ENCODE peak calls at places on chromosomes 3 and 15, in eight cellular contexts. C is thyroid gland, Y is tibial nerve, K is GM12892, H is IMR-90, J is heart left ventricle, G is A549, T is ovary. E is an unnamed sample.

GRCh38 chr3:186361612-186362408 is at the start of gene DGKG:
- DNase-seq in C (peak), Y (no peak), K (peak), H (no peak), J (peak), G (peak), T (no peak), E (peak)

GRCh38 chr3:73364517-73364916 is 260.2 kb downstream of the PDZRN3 start:
- DNase-seq in C (no peak), Y (no peak), K (no peak), H (no peak), J (no peak), G (no peak), T (no peak), E (no peak)

GRCh38 chr3:55162031-55162784 is 234.3 kb upstream of the LRTM1 start:
- DNase-seq in C (no peak), Y (no peak), K (no peak), H (peak), J (no peak), G (no peak), T (no peak), E (peak)

GRCh38 chr3:66378256-66378655 is 122.6 kb downstream of the LRIG1 start:
- DNase-seq in C (no peak), Y (no peak), K (no peak), H (peak), J (no peak), G (peak), T (no peak), E (no peak)

GRCh38 chr3:14439501-14440167 is 37.2 kb downstream of the SLC6A6 start:
- DNase-seq in C (peak), Y (peak), K (no peak), H (peak), J (peak), G (no peak), T (peak), E (peak)

GRCh38 chr3:122555275-122556071 is 8.6 kb downstream of the PARP9 start:
- DNase-seq in C (no peak), Y (no peak), K (no peak), H (peak), J (no peak), G (no peak), T (no peak), E (peak)

GRCh38 chr15:92597548-92597947 is 58.0 kb downstream of the FAM174B start:
- DNase-seq in C (no peak), Y (no peak), K (no peak), H (no peak), J (no peak), G (no peak), T (no peak), E (no peak)

GRCh38 chr3:156465222-156465621 is 89.7 kb downstream of the SSR3 start:
- DNase-seq in C (no peak), Y (no peak), K (no peak), H (no peak), J (no peak), G (no peak), T (no peak), E (no peak)

GRCh38 chr3:22450785-22451400 is 699.9 kb upstream of the ZNF385D start:
- DNase-seq in C (no peak), Y (peak), K (no peak), H (no peak), J (no peak), G (no peak), T (no peak), E (no peak)

GRCh38 chr3:134002326-134002725 is 27.4 kb downstream of the SLCO2A1 start:
- DNase-seq in C (no peak), Y (no peak), K (no peak), H (peak), J (no peak), G (no peak), T (no peak), E (no peak)

GRCh38 chr3:143167956-143168355 is 48.4 kb downstream of the CHST2 start:
- DNase-seq in C (no peak), Y (no peak), K (no peak), H (peak), J (no peak), G (no peak), T (no peak), E (no peak)

GRCh38 chr15:57953874-57954273 is 111.6 kb downstream of the ALDH1A2 start:
- DNase-seq in C (no peak), Y (no peak), K (no peak), H (no peak), J (no peak), G (no peak), T (no peak), E (no peak)

GRCh38 chr15:35595656-35596055 is 49.7 kb upstream of the DPH6 start:
- DNase-seq in C (no peak), Y (no peak), K (no peak), H (no peak), J (no peak), G (no peak), T (no peak), E (no peak)

GRCh38 chr3:133525435-133525834 is 48.1 kb upstream of the CDV3 start:
- DNase-seq in C (no peak), Y (no peak), K (no peak), H (peak), J (no peak), G (no peak), T (no peak), E (no peak)

GRCh38 chr3:123290962-123291361 is 89.2 kb downstream of the SEC22A start:
- DNase-seq in C (no peak), Y (no peak), K (no peak), H (no peak), J (no peak), G (no peak), T (no peak), E (no peak)

GRCh38 chr3:27279153-27279552 is 90.0 kb downstream of the NEK10 start:
- DNase-seq in C (no peak), Y (no peak), K (no peak), H (no peak), J (no peak), G (no peak), T (no peak), E (no peak)

GRCh38 chr3:194247350-194247740 is 103.8 kb downstream of the CPN2 start:
- DNase-seq in C (no peak), Y (no peak), K (no peak), H (no peak), J (no peak), G (no peak), T (no peak), E (no peak)

GRCh38 chr15:94174399-94174802 is 57.0 kb upstream of the MCTP2 start:
- DNase-seq in C (no peak), Y (no peak), K (no peak), H (peak), J (no peak), G (no peak), T (no peak), E (no peak)

GRCh38 chr3:141231923-141232861 is 567 bp downstream of the PXYLP1 start:
- DNase-seq in C (peak), Y (no peak), K (peak), H (no peak), J (peak), G (peak), T (peak), E (peak)

GRCh38 chr3:140406655-140407054 is 271.2 kb upstream of the TRIM42 start:
- DNase-seq in C (no peak), Y (no peak), K (no peak), H (no peak), J (no peak), G (no peak), T (no peak), E (no peak)

GRCh38 chr3:65126527-65127440 is 439.0 kb upstream of the ADAMTS9 start:
- DNase-seq in C (no peak), Y (no peak), K (no peak), H (peak), J (no peak), G (no peak), T (no peak), E (no peak)

GRCh38 chr3:170418422-170419300 is at the start of gene CLDN11:
- DNase-seq in C (peak), Y (no peak), K (no peak), H (peak), J (peak), G (no peak), T (peak), E (no peak)

GRCh38 chr15:100229181-100230163 is 112.3 kb downstream of the ADAMTS17 start:
- DNase-seq in C (no peak), Y (no peak), K (no peak), H (no peak), J (no peak), G (no peak), T (no peak), E (no peak)

GRCh38 chr15:87689716-87690115 is 566.8 kb downstream of the NTRK3 start:
- DNase-seq in C (no peak), Y (no peak), K (no peak), H (no peak), J (no peak), G (no peak), T (no peak), E (no peak)

GRCh38 chr3:169379496-169380121 is 283.9 kb downstream of the MECOM start:
- DNase-seq in C (no peak), Y (no peak), K (no peak), H (no peak), J (no peak), G (no peak), T (no peak), E (no peak)

GRCh38 chr15:40921949-40922607 is 7.1 kb upstream of the DLL4 start:
- DNase-seq in C (no peak), Y (no peak), K (no peak), H (no peak), J (no peak), G (no peak), T (no peak), E (no peak)

GRCh38 chr15:62549345-62549970 is 384.4 kb upstream of the C2CD4B start:
- DNase-seq in C (peak), Y (no peak), K (no peak), H (peak), J (no peak), G (peak), T (no peak), E (peak)

GRCh38 chr3:30505866-30506517 is 100.4 kb upstream of the TGFBR2 start:
- DNase-seq in C (no peak), Y (no peak), K (no peak), H (peak), J (no peak), G (no peak), T (no peak), E (no peak)

GRCh38 chr3:168088106-168088722 is 7.5 kb downstream of the GOLIM4 start:
- DNase-seq in C (no peak), Y (no peak), K (no peak), H (no peak), J (no peak), G (peak), T (no peak), E (no peak)

GRCh38 chr3:71478568-71478967 is 105.0 kb downstream of the FOXP1 start:
- DNase-seq in C (no peak), Y (no peak), K (no peak), H (peak), J (no peak), G (no peak), T (no peak), E (no peak)

GRCh38 chr3:45881031-45882022 is 5.0 kb upstream of the CCR9 start:
- DNase-seq in C (no peak), Y (no peak), K (no peak), H (peak), J (no peak), G (no peak), T (no peak), E (no peak)

GRCh38 chr3:144187531-144188230 is 216.1 kb downstream of the DIPK2A start:
- DNase-seq in C (no peak), Y (no peak), K (no peak), H (peak), J (no peak), G (no peak), T (no peak), E (no peak)

GRCh38 chr15:67914537-67915373 is 74.9 kb upstream of the RNU6-1 start:
- DNase-seq in C (peak), Y (peak), K (no peak), H (peak), J (peak), G (peak), T (peak), E (no peak)

GRCh38 chr15:67006089-67007065 is 59.0 kb upstream of the SMAD3 start:
- DNase-seq in C (no peak), Y (no peak), K (no peak), H (peak), J (no peak), G (no peak), T (no peak), E (no peak)

GRCh38 chr3:53072653-53073552 is 27.0 kb upstream of the SFMBT1 start:
- DNase-seq in C (peak), Y (peak), K (peak), H (peak), J (peak), G (peak), T (peak), E (peak)

GRCh38 chr3:124748560-124749198 is 18.4 kb downstream of the UMPS start:
- DNase-seq in C (no peak), Y (no peak), K (no peak), H (no peak), J (no peak), G (no peak), T (no peak), E (no peak)
- TF ChIP-seq POLR2A in C (no peak), Y (no peak), K (no peak), H (no peak), J (no peak), G (no peak), T (no peak), E (no peak)

DNA sequence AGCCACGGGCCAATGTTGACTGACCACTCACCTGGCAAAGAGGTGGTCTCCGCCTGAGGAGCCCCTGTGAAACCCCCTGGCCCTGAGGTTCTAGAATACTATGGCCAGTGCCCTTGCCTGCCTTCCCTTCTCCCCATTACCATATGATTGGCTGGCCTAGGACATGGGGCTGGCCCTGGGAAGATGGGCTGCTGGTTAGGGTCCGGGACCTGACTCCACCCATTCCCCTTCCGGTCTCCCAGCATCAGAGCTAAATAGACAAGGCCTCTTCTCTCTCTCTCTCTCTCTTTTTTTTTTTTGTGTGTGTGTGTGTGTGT is 3.8 kb downstream of the CSK start:
- DNase-seq in C (no peak), Y (no peak), K (no peak), H (no peak), J (no peak), G (no peak), T (no peak), E (no peak)
- TF ChIP-seq POLR2A in C (no peak), Y (no peak), K (no peak), H (no peak), J (no peak), G (no peak), T (no peak), E (no peak)

GRCh38 chr3:158568784-158569183 is 2.2 kb upstream of the MLF1 start:
- DNase-seq in C (no peak), Y (no peak), K (no peak), H (no peak), J (no peak), G (no peak), T (no peak), E (no peak)

GRCh38 chr3:158569717-158570244 is 1.2 kb upstream of the MLF1 start:
- DNase-seq in C (peak), Y (no peak), K (no peak), H (no peak), J (no peak), G (no peak), T (peak), E (no peak)

GRCh38 chr3:158572766-158573060 is 1.7 kb downstream of the MLF1 start:
- DNase-seq in C (peak), Y (no peak), K (no peak), H (no peak), J (no peak), G (no peak), T (no peak), E (no peak)

GRCh38 chr3:158571969-158572765 is 1.2 kb downstream of the MLF1 start:
- DNase-seq in C (peak), Y (no peak), K (no peak), H (no peak), J (no peak), G (no peak), T (peak), E (no peak)

GRCh38 chr3:158570999-158571702 is at the start of gene MLF1:
- DNase-seq in C (peak), Y (peak), K (peak), H (peak), J (peak), G (peak), T (peak), E (peak)
- TF ChIP-seq POLR2A in C (no peak), Y (peak), K (no peak), H (peak), J (peak), G (peak), T (peak), E (peak)

GRCh38 chr15:31839388-31839787 is 190.9 kb upstream of the CHRNA7 start:
- DNase-seq in C (peak), Y (no peak), K (no peak), H (no peak), J (no peak), G (no peak), T (no peak), E (no peak)
- TF ChIP-seq POLR2A in C (no peak), Y (no peak), K (no peak), H (no peak), J (no peak), G (no peak), T (no peak), E (no peak)

GRCh38 chr3:79286882-79287281 is 480.9 kb downstream of the ROBO1 start:
- DNase-seq in C (no peak), Y (no peak), K (no peak), H (peak), J (no peak), G (no peak), T (no peak), E (no peak)

DNA sequence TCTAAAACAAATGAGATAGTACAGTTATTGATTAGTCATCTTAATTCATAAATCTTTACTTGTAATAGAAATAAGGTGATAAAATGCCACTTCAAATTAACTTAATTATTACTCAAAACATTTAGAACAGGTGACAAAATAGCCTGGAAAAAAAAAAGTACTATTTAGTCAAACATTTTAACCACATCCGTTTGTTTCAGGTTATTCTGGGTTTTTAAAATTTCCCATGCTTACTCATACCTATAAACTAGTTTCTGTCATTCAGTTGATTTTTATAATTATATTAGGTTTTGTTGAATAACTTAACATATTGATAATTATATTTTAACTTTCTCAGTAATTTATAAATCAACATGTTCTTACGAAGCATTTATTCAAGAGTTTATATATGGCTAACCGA is 483.0 kb downstream of the ROBO1 start:
- DNase-seq in C (no peak), Y (no peak), K (no peak), H (no peak), J (no peak), G (no peak), T (no peak), E (no peak)
- TF ChIP-seq POLR2A in C (no peak), Y (no peak), K (no peak), H (no peak), J (no peak), G (no peak), T (no peak), E (no peak)

GRCh38 chr3:58665410-58665809 is 1.2 kb downstream of the FAM3D start:
- DNase-seq in C (no peak), Y (no peak), K (no peak), H (peak), J (no peak), G (no peak), T (no peak), E (no peak)
- TF ChIP-seq POLR2A in C (no peak), Y (no peak), K (no peak), H (no peak), J (no peak), G (no peak), T (no peak), E (no peak)

DNA sequence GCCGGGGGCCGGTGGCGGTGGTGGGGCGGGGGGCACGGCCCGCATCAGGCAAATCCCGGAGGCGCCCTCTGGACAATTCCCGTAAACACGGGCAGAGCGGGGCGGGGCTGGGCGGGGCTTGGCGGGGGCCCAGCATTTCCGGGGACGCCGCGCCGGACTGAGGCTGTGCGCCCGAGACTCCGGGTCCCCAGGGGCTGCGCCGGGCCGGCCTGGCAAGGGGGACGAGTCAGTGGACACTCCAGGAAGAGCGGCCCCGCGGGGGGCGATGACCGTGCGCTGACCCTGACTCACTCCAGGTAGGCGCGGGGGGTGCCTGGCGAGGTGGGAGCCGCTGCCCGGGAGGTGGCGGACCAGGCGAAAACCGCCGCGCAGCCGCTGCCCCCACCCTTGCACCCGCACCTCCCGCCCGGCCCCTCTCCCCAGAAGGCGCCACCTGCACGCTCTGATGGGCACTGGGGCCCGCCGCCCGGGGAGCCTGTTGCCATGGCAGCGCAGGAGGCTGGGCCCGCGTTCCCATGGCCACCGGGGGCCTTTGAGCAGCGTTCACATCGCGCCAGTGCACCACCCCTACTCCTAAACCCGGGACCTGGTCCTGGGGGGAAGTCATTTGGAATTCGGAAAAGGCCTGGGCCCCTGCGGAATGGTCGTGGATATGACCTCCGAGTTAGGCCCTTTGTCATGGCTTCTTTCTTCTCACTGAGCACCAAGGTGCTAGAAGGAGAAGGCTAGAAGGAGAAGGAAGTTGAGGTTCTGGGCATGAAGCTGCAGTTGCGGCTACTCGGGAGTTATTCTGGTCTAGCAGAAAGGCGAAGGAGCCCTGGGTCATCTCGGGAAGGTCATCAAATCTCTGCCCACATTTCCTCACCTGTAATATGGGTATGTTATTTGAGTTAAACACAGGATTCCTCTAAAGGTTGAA is 16.1 kb upstream of the SEMA4B start:
- DNase-seq in C (peak), Y (peak), K (peak), H (no peak), J (peak), G (peak), T (peak), E (peak)
- TF ChIP-seq POLR2A in C (no peak), Y (no peak), K (peak), H (no peak), J (peak), G (peak), T (peak), E (peak)

GRCh38 chr15:45428491-45428890 is 50.1 kb upstream of the GATM start:
- DNase-seq in C (no peak), Y (no peak), K (no peak), H (no peak), J (no peak), G (no peak), T (no peak), E (no peak)

GRCh38 chr15:45435124-45435903 is 57.0 kb upstream of the GATM start:
- DNase-seq in C (no peak), Y (no peak), K (no peak), H (no peak), J (no peak), G (no peak), T (no peak), E (no peak)

GRCh38 chr15:45434168-45434567 is 55.8 kb upstream of the GATM start:
- DNase-seq in C (no peak), Y (no peak), K (no peak), H (peak), J (no peak), G (no peak), T (no peak), E (no peak)

GRCh38 chr15:45429974-45430792 is 51.8 kb upstream of the GATM start:
- DNase-seq in C (peak), Y (peak), K (peak), H (peak), J (peak), G (peak), T (peak), E (no peak)

DNA sequence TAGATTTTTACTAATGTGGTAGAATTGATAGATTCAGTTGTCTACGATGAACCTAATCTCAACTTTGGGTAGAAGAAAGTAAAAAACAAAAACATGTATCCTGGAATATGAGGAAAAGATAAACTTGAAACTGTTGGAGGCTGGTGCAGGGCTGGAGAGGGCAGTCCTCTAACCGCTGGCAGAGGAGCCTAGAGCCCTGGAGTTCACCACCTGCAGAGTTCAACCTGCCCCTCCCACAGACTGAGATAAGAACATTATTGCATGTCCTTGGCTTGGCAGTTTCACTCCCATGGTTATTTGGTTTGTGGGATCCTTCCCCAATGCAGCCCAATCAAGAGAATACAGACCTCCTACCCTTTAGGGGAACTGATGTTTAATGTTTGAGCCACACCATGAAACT is 53.2 kb upstream of the GATM start:
- DNase-seq in C (no peak), Y (no peak), K (no peak), H (no peak), J (no peak), G (no peak), T (no peak), E (no peak)
- TF ChIP-seq POLR2A in C (no peak), Y (no peak), K (no peak), H (no peak), J (no peak), G (no peak), T (no peak), E (no peak)